ENCODE peak calls at places on chromosomes 3 and 15, in ten cellular contexts. N is HTR-8/SVneo; E is left cardiac atrium; J is lower lobe of right lung; H is GM12864; A is effector memory CD4-positive, alpha-beta T cell; G is activated T-helper 1 cell treated with anti-CD3 and anti-CD28 coated beads, Interleukin-2, amount 50 U/mL, for 16 hours; T is DMS53; X is NCI-H774; R is GDM1. P is an unnamed sample.
A peak's percentile ranks its signal among the peaks of the same experiment; 100 is the strongest.

GRCh38 chr15:95799286-95800187 is 531.0 kb upstream of the NR2F2 start:
- DNase-seq in N (peak; percentile 39), E (no peak), J (no peak), H (no peak), A (no peak), G (no peak), T (peak; percentile 3), X (no peak), R (no peak), P (no peak)

GRCh38 chr3:8303466-8303865 is 198.2 kb upstream of the LMCD1 start:
- DNase-seq in N (no peak), E (no peak), J (no peak), H (no peak), A (no peak), G (no peak), T (peak; percentile 68), X (no peak), R (no peak), P (no peak)

GRCh38 chr15:80191198-80191597 is 38.4 kb downstream of the FAH start:
- DNase-seq in N (no peak), E (no peak), J (no peak), H (no peak), A (no peak), G (no peak), T (no peak), X (no peak), R (no peak), P (no peak)

GRCh38 chr15:40493089-40493840 is 22.5 kb downstream of the CHST14 start:
- DNase-seq in N (no peak), E (no peak), J (no peak), H (no peak), A (peak; percentile 47), G (peak; percentile 39), T (peak; percentile 32), X (no peak), R (no peak), P (no peak)

GRCh38 chr3:179227349-179227748 is 23.6 kb downstream of the KCNMB3 start:
- DNase-seq in N (no peak), E (no peak), J (no peak), H (no peak), A (no peak), G (no peak), T (peak; percentile 59), X (no peak), R (no peak), P (no peak)

GRCh38 chr3:119222400-119222799 is 18.3 kb downstream of the B4GALT4 start:
- DNase-seq in N (no peak), E (no peak), J (no peak), H (no peak), A (no peak), G (no peak), T (no peak), X (no peak), R (no peak), P (no peak)

GRCh38 chr3:128408693-128409620 is 57.7 kb downstream of the DNAJB8 start:
- DNase-seq in N (no peak), E (no peak), J (no peak), H (no peak), A (no peak), G (no peak), T (no peak), X (no peak), R (no peak), P (peak; percentile 85)

GRCh38 chr3:191238321-191238817 is 39.3 kb downstream of the OSTN start:
- DNase-seq in N (no peak), E (no peak), J (no peak), H (no peak), A (no peak), G (no peak), T (peak; percentile 39), X (peak; percentile 21), R (no peak), P (peak; percentile 16)

GRCh38 chr3:138625707-138626365 is 17.3 kb downstream of the FAIM start:
- DNase-seq in N (peak; percentile 23), E (no peak), J (no peak), H (no peak), A (no peak), G (no peak), T (no peak), X (no peak), R (no peak), P (no peak)

GRCh38 chr3:195181781-195182469 is 89.0 kb downstream of the XXYLT1 start:
- DNase-seq in N (no peak), E (no peak), J (no peak), H (no peak), A (no peak), G (no peak), T (no peak), X (no peak), R (no peak), P (no peak)

GRCh38 chr3:58099850-58100249 is 91.6 kb downstream of the FLNB start:
- DNase-seq in N (no peak), E (no peak), J (no peak), H (no peak), A (no peak), G (no peak), T (no peak), X (no peak), R (no peak), P (no peak)

GRCh38 chr3:103440539-103441113 is 1005.8 kb downstream of the ZPLD1 start:
- DNase-seq in N (peak; percentile 2), E (no peak), J (no peak), H (no peak), A (no peak), G (no peak), T (peak; percentile 31), X (no peak), R (no peak), P (peak; percentile 16)

GRCh38 chr15:98927057-98927456 is 80.5 kb downstream of the PGPEP1L start:
- DNase-seq in N (no peak), E (no peak), J (no peak), H (no peak), A (no peak), G (no peak), T (no peak), X (no peak), R (no peak), P (no peak)

GRCh38 chr15:23497710-23498111 is 50.7 kb upstream of the GOLGA6L2 start:
- DNase-seq in N (no peak), E (no peak), J (no peak), H (no peak), A (no peak), G (no peak), T (peak; percentile 43), X (peak; percentile 5), R (no peak), P (peak; percentile 47)

GRCh38 chr3:9079674-9080073 is 116.4 kb upstream of the RAD18 start:
- DNase-seq in N (peak; percentile 5), E (no peak), J (no peak), H (no peak), A (no peak), G (no peak), T (no peak), X (no peak), R (no peak), P (no peak)

GRCh38 chr3:38521391-38521987 is 25.3 kb downstream of the EXOG start:
- DNase-seq in N (peak; percentile 38), E (peak; percentile 49), J (no peak), H (peak; percentile 38), A (peak; percentile 29), G (peak; percentile 22), T (peak; percentile 44), X (peak; percentile 33), R (peak; percentile 32), P (peak; percentile 60)

GRCh38 chr3:139281096-139281495 is 62.7 kb upstream of the MRPS22 start:
- DNase-seq in N (no peak), E (no peak), J (no peak), H (no peak), A (no peak), G (no peak), T (no peak), X (no peak), R (no peak), P (no peak)

GRCh38 chr3:72299321-72299802 is 514.4 kb upstream of the PROK2 start:
- DNase-seq in N (no peak), E (peak; percentile 67), J (no peak), H (no peak), A (no peak), G (no peak), T (no peak), X (no peak), R (no peak), P (peak; percentile 79)

GRCh38 chr3:60774617-60775016 is 476.6 kb downstream of the FHIT start:
- DNase-seq in N (no peak), E (no peak), J (no peak), H (no peak), A (no peak), G (no peak), T (no peak), X (no peak), R (no peak), P (no peak)

GRCh38 chr15:91110407-91110806 is 10.3 kb downstream of the SV2B start:
- DNase-seq in N (no peak), E (no peak), J (no peak), H (no peak), A (no peak), G (no peak), T (no peak), X (no peak), R (no peak), P (no peak)

GRCh38 chr3:78186404-78186803 is 1146.5 kb downstream of the ROBO2 start:
- DNase-seq in N (no peak), E (no peak), J (no peak), H (no peak), A (no peak), G (no peak), T (no peak), X (no peak), R (no peak), P (no peak)

GRCh38 chr15:71649894-71650293 is 160.5 kb upstream of the NR2E3 start:
- DNase-seq in N (no peak), E (no peak), J (no peak), H (peak; percentile 4), A (no peak), G (no peak), T (peak; percentile 10), X (peak; percentile 34), R (no peak), P (no peak)

GRCh38 chr3:61315874-61316273 is 64.6 kb upstream of the FHIT start:
- DNase-seq in N (no peak), E (peak; percentile 16), J (no peak), H (no peak), A (no peak), G (no peak), T (peak; percentile 0), X (no peak), R (no peak), P (no peak)

GRCh38 chr15:67922971-67923646 is 83.3 kb upstream of the RNU6-1 start:
- DNase-seq in N (no peak), E (no peak), J (no peak), H (no peak), A (no peak), G (no peak), T (no peak), X (peak; percentile 96), R (no peak), P (peak; percentile 98)

GRCh38 chr3:101453966-101454365 is 59.0 kb downstream of the SENP7 start:
- DNase-seq in N (no peak), E (no peak), J (no peak), H (no peak), A (no peak), G (no peak), T (no peak), X (no peak), R (no peak), P (no peak)

GRCh38 chr15:64096486-64097431 is 977 bp downstream of the SNX1 start:
- DNase-seq in N (no peak), E (no peak), J (no peak), H (no peak), A (no peak), G (no peak), T (peak; percentile 27), X (no peak), R (no peak), P (peak; percentile 55)

GRCh38 chr15:50636146-50636545 is 50.5 kb downstream of the TRPM7 start:
- DNase-seq in N (no peak), E (no peak), J (no peak), H (no peak), A (no peak), G (no peak), T (no peak), X (no peak), R (no peak), P (no peak)

P was measured in NCI-H69.